ENCODE peak calls at places on chromosomes 3 and 15, in nine cellular contexts. I, K, E, V, F, X, L, H and B are unnamed samples. For H3K4me1, the result is how much of the 10 kb centered on the place peaks cover.

GRCh38 chr3:186605078-186605477 is 7.8 kb upstream of the AHSG start:
- DNase-seq in I (no peak), K (no peak), E (no peak), V (no peak), F (no peak), X (no peak), L (no peak), H (no peak), B (no peak)

GRCh38 chr15:88982304-88982945 is 69.2 kb upstream of the MFGE8 start:
- DNase-seq in I (no peak), K (no peak), E (no peak), V (peak), F (peak), X (no peak), L (peak), H (peak), B (no peak)

GRCh38 chr15:42157981-42158765 is 1.7 kb upstream of the PLA2G4F start:
- DNase-seq in I (no peak), K (no peak), E (no peak), V (no peak), F (no peak), X (no peak), L (peak), H (peak), B (no peak)

GRCh38 chr3:62174116-62174515 is 199.2 kb downstream of the FEZF2 start:
- DNase-seq in I (no peak), K (no peak), E (no peak), V (no peak), F (no peak), X (no peak), L (no peak), H (no peak), B (no peak)

GRCh38 chr15:73799466-73799865 is 46.3 kb upstream of the INSYN1 start:
- DNase-seq in I (no peak), K (no peak), E (no peak), V (peak), F (no peak), X (peak), L (peak), H (no peak), B (no peak)

GRCh38 chr15:67199881-67200763 is 54.3 kb downstream of the AAGAB start:
- DNase-seq in I (no peak), K (no peak), E (no peak), V (no peak), F (no peak), X (no peak), L (peak), H (no peak), B (no peak)

GRCh38 chr15:53658827-53659226 is 100.6 kb downstream of the WDR72 start:
- DNase-seq in I (no peak), K (no peak), E (no peak), V (no peak), F (no peak), X (no peak), L (no peak), H (no peak), B (no peak)

GRCh38 chr3:160870327-160870726 is 114.3 kb downstream of the PPM1L start:
- DNase-seq in I (no peak), K (no peak), E (no peak), V (no peak), F (no peak), X (peak), L (no peak), H (no peak), B (no peak)

GRCh38 chr15:66042624-66043023 is 173.3 kb downstream of the RAB11A start:
- DNase-seq in I (no peak), K (no peak), E (no peak), V (no peak), F (no peak), X (peak), L (no peak), H (no peak), B (no peak)

GRCh38 chr15:59124261-59124660 is 19.3 kb downstream of the CCNB2 start:
- DNase-seq in I (no peak), K (no peak), E (no peak), V (no peak), F (no peak), X (no peak), L (no peak), H (no peak), B (no peak)

GRCh38 chr15:100517820-100518219 is 10.9 kb downstream of the CERS3 start:
- DNase-seq in I (no peak), K (no peak), E (no peak), V (no peak), F (no peak), X (no peak), L (no peak), H (no peak), B (no peak)
- TF ChIP-seq CTCF in I (no peak), K (no peak), E (no peak), V (no peak), F (no peak), X (no peak), L (no peak), H (no peak), B (no peak)

GRCh38 chr3:152276688-152277087 is 8.0 kb downstream of the MBNL1 start:
- DNase-seq in I (no peak), K (no peak), E (no peak), V (no peak), F (no peak), X (no peak), L (no peak), H (no peak), B (no peak)
- H3K4me1 ChIP-seq in I (half or more), K (under half), E (half or more), V (half or more), F (half or more), X (under half), L (under half), H (under half), B (under half)

DNA sequence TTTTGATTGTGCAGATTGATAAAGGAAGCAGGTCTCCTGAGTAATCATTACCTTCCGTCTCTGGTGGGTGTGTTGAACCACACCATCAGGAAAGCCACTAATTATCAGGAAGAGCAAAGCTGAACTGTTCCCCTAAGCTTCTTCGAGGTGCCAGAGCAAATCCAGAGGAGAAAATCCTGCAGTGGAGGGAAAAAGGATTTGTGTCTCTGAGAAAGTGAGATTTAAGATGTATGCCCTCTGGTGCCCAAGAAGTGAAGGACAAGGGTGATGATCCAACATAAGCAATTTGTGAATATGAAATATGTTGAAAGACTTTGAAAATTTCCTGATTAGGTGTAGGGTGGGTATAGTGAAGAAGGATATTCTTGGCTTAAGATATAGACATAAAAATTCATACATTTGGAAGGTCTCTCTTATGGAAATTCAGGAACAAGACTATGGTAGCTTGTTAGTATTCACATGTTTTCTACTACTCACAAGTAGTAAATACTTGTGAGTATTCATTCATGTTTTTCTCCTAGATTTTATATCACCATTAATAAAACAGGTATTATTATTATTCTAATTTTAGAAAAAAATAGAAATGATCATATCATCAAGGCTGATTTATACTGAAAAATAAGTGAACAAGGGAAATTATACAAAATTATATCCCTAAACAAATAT is 34.8 kb downstream of the COMMD2 start:
- DNase-seq in I (peak), K (peak), E (no peak), V (peak), F (no peak), X (peak), L (peak), H (peak), B (no peak)
- TF ChIP-seq CTCF in I (peak), K (peak), E (peak), V (peak), F (peak), X (peak), L (peak), H (peak), B (peak)

GRCh38 chr3:148202386-148202785 is 495.3 kb upstream of the AGTR1 start:
- DNase-seq in I (no peak), K (no peak), E (no peak), V (no peak), F (no peak), X (no peak), L (no peak), H (peak), B (no peak)
- H3K4me1 ChIP-seq in I (under half), K (under half), E (under half), V (under half), F (under half), X (under half), L (under half), H (under half), B (under half)

DNA sequence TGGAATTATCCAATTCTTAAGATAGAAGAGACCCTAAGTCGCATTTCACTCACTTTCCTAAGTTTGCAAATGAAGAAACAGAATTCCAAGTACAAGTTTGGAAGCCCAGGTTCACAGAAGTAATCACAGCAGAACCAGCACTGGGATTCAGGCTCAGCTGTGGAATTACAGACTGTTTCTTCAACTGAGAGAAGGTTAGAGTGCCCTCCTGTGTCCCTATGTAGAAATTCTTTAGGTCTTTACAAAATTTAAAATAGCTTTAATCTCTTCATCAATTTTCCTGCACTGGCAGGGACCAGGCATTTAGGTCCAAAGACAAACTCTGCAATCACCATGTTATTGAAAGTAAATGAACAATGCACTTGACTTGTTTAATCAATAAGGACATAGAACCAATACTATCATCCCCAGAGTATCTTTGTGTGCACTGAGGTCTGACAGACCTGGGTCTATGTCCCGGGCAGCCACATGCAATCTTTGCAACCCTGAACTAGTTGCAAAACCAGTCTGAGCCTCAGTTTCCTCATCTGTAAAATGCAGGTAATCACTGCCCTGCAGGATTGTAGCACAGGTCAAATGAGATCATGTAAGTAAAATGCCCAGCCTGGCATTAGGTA is 96.3 kb upstream of the ZBED2 start:
- DNase-seq in I (no peak), K (no peak), E (no peak), V (peak), F (no peak), X (peak), L (peak), H (no peak), B (no peak)
- TF ChIP-seq CTCF in I (peak), K (peak), E (no peak), V (peak), F (peak), X (peak), L (peak), H (peak), B (peak)